ENCODE peak calls at places on chromosome 4, in six cellular contexts. A, Z, Y, R, W and V are unnamed samples.

GRCh38 chr4:75141162-75141561 is 208.2 kb downstream of the PARM1 start:
- DNase-seq in Y (no peak), R (no peak), A (no peak), Z (no peak), W (no peak), V (no peak)

GRCh38 chr4:107317596-107317995 is 281.5 kb upstream of the DKK2 start:
- DNase-seq in Y (no peak), Z (no peak), W (no peak), A (no peak), R (no peak), V (peak)

GRCh38 chr4:163731071-163731470 is 236.6 kb downstream of the TMA16 start:
- DNase-seq in R (no peak), W (no peak), Z (no peak), Y (no peak), A (no peak), V (no peak)

GRCh38 chr4:139229534-139230039 is 50.4 kb downstream of the MGARP start:
- DNase-seq in R (no peak), Z (peak), Y (peak), W (peak), A (no peak), V (no peak)

GRCh38 chr4:69750346-69750745 is 10.1 kb downstream of the SULT1B1 start:
- DNase-seq in R (no peak), W (no peak), Y (no peak), A (no peak), Z (no peak), V (no peak)

GRCh38 chr4:48909697-48910096 is 3.1 kb upstream of the OCIAD2 start:
- DNase-seq in W (peak), R (peak), A (no peak), Y (peak), Z (peak), V (peak)

GRCh38 chr4:138736362-138736761 is 279.2 kb upstream of the NOCT start:
- DNase-seq in Z (no peak), W (peak), R (no peak), Y (no peak), A (no peak), V (no peak)

GRCh38 chr4:78672441-78672815 is 103.7 kb upstream of the BMP2K start:
- DNase-seq in A (no peak), W (no peak), R (no peak), Y (no peak), Z (no peak), V (no peak)

GRCh38 chr4:151716324-151716723 is 44.5 kb downstream of the GATB start:
- DNase-seq in A (no peak), W (no peak), Z (no peak), Y (no peak), R (no peak), V (no peak)

GRCh38 chr4:742742-743311 is 37.2 kb downstream of the PCGF3 start:
- DNase-seq in A (peak), Y (peak), W (no peak), R (no peak), Z (peak), V (no peak)

GRCh38 chr4:173181769-173182374 is 13.3 kb downstream of the GALNT7 start:
- DNase-seq in Z (no peak), W (peak), A (no peak), Y (no peak), R (no peak), V (no peak)

GRCh38 chr4:38177792-38178665 is 217.8 kb downstream of the PTTG2 start:
- DNase-seq in Y (peak), A (peak), W (no peak), Z (peak), R (no peak), V (no peak)

GRCh38 chr4:73679836-73680235 is 59.6 kb upstream of the RASSF6 start:
- DNase-seq in Z (no peak), A (no peak), R (no peak), Y (no peak), W (peak), V (no peak)

GRCh38 chr4:72340803-72341431 is 228.1 kb downstream of the ADAMTS3 start:
- DNase-seq in R (no peak), A (no peak), Z (no peak), W (no peak), Y (no peak), V (no peak)

GRCh38 chr4:174217273-174218126 is 66.0 kb downstream of the FBXO8 start:
- DNase-seq in Z (no peak), W (no peak), A (no peak), Y (peak), R (no peak), V (peak)

GRCh38 chr4:86846921-86847320 is 2.3 kb downstream of the SLC10A6 start:
- DNase-seq in R (no peak), Z (no peak), A (no peak), Y (no peak), W (peak), V (peak)

GRCh38 chr4:167233523-167234387 is 539 bp downstream of the SPOCK3 start:
- DNase-seq in R (no peak), Z (no peak), W (no peak), A (no peak), Y (peak), V (no peak)

GRCh38 chr4:182653596-182653995 is 263.6 kb downstream of the DCTD start:
- DNase-seq in Z (no peak), W (no peak), R (no peak), A (no peak), Y (no peak), V (no peak)

GRCh38 chr4:165971941-165972340 is 98.9 kb downstream of the TLL1 start:
- DNase-seq in R (no peak), Y (no peak), Z (no peak), A (no peak), W (no peak), V (no peak)

GRCh38 chr4:5372198-5372597 is 320.9 kb downstream of the STK32B start:
- DNase-seq in Y (no peak), Z (no peak), R (no peak), W (no peak), A (no peak), V (no peak)

GRCh38 chr4:173857828-173858227 is 327.8 kb upstream of the HAND2 start:
- DNase-seq in R (no peak), Z (no peak), Y (no peak), W (no peak), A (no peak), V (no peak)

GRCh38 chr4:55172694-55173287 is 47.4 kb upstream of the KDR start:
- DNase-seq in Z (no peak), A (no peak), R (no peak), W (no peak), Y (no peak), V (no peak)